ENCODE peak calls at places on chromosomes 5 and 9, in six cellular contexts. S, G, D, J, I and H are unnamed samples.

GRCh38 chr5:59766394-59766793 is 127.1 kb downstream of the PDE4D start:
- DNase-seq in S (no peak), G (no peak), D (no peak), J (no peak), I (peak), H (no peak)

GRCh38 chr5:170225326-170226137 is 7.3 kb upstream of the C5orf58 start:
- DNase-seq in S (peak), G (peak), D (peak), J (no peak), I (peak), H (peak)

GRCh38 chr5:149959406-149960236 is 937 bp upstream of the SLC26A2 start:
- DNase-seq in S (no peak), G (peak), D (no peak), J (no peak), I (peak), H (no peak)

GRCh38 chr5:130678637-130679036 is 486.4 kb downstream of the HINT1 start:
- DNase-seq in S (no peak), G (no peak), D (no peak), J (no peak), I (no peak), H (no peak)

GRCh38 chr5:146877783-146878470 is 630 bp downstream of the PPP2R2B start:
- DNase-seq in S (peak), G (no peak), D (no peak), J (no peak), I (peak), H (no peak)

GRCh38 chr5:126422994-126423788 is at the start of gene GRAMD2B:
- DNase-seq in S (peak), G (peak), D (no peak), J (peak), I (peak), H (peak)

GRCh38 chr5:127203818-127204217 is 86.8 kb upstream of the MEGF10 start:
- DNase-seq in S (no peak), G (no peak), D (no peak), J (no peak), I (peak), H (peak)

GRCh38 chr5:174323878-174324281 is 278.4 kb downstream of the NSG2 start:
- DNase-seq in S (no peak), G (no peak), D (peak), J (no peak), I (peak), H (peak)

GRCh38 chr9:20300430-20301115 is 321.7 kb downstream of the MLLT3 start:
- DNase-seq in S (no peak), G (no peak), D (no peak), J (no peak), I (no peak), H (no peak)

GRCh38 chr9:87148391-87149237 is 201.3 kb upstream of the GAS1 start:
- DNase-seq in S (peak), G (peak), D (no peak), J (no peak), I (peak), H (peak)

GRCh38 chr5:167816354-167816753 is 475.1 kb upstream of the WWC1 start:
- DNase-seq in S (no peak), G (no peak), D (no peak), J (no peak), I (peak), H (no peak)

GRCh38 chr9:112355305-112355953 is 22.0 kb upstream of the PTBP3 start:
- DNase-seq in S (peak), G (no peak), D (no peak), J (no peak), I (no peak), H (no peak)

GRCh38 chr9:110116543-110116885 is 91.4 kb downstream of the C9orf152 start:
- DNase-seq in S (no peak), G (no peak), D (no peak), J (no peak), I (no peak), H (no peak)

GRCh38 chr9:110890416-110890815 is 147.9 kb downstream of the LPAR1 start:
- DNase-seq in S (no peak), G (no peak), D (no peak), J (no peak), I (no peak), H (no peak)

GRCh38 chr5:141639357-141640050 is 2.7 kb downstream of the RELL2 start:
- DNase-seq in S (no peak), G (no peak), D (no peak), J (no peak), I (no peak), H (no peak)

GRCh38 chr5:80246995-80247729 is 8.7 kb downstream of the SERINC5 start:
- DNase-seq in S (peak), G (peak), D (peak), J (no peak), I (peak), H (peak)